ENCODE peak calls at places on chromosomes 4 and X, in seven cellular contexts. C is fibroblast of the aortic adventitia; R is iPS-NIHi11; F is NCI-H2081 treated with DMSO at 0.1 percent for 48 hours; N is endothelial cell; K is activated CD8-positive, alpha-beta memory T cell treated with anti-CD3 and anti-CD28 coated beads, Interleukin-2, amount 50 U/mL, for 4 hours; X is GM10248. Z is an unnamed sample.

GRCh38 chr4:184191267-184191666 is 26.4 kb downstream of the ENPP6 start:
- DNase-seq in X (no peak), K (no peak), F (no peak), N (no peak), R (no peak), C (no peak), Z (no peak)

GRCh38 chr4:168515222-168516011 is 18.6 kb downstream of the PALLD start:
- DNase-seq in X (no peak), N (no peak), K (no peak), C (peak), F (peak), R (no peak), Z (no peak)

GRCh38 chrX:19879181-19879580 is 8.2 kb downstream of the SH3KBP1 start:
- DNase-seq in R (no peak), F (no peak), X (no peak), C (no peak), K (no peak), N (no peak), Z (no peak)

GRCh38 chr4:128880662-128881061 is 71.2 kb downstream of the JADE1 start:
- DNase-seq in C (no peak), R (no peak), N (no peak), K (no peak), F (no peak), X (no peak), Z (no peak)

GRCh38 chrX:47900833-47901232 is 64.1 kb downstream of the ZNF81 start:
- DNase-seq in C (no peak), F (no peak), R (no peak), N (no peak), X (peak), K (no peak), Z (no peak)

GRCh38 chrX:51614353-51614752 is 4.4 kb downstream of the CENPVL3 start:
- DNase-seq in N (no peak), K (no peak), F (no peak), X (peak), C (peak), R (peak), Z (peak)

GRCh38 chrX:53732797-53733196 is 46.3 kb upstream of the HUWE1 start:
- DNase-seq in F (no peak), K (no peak), R (no peak), C (no peak), X (no peak), N (no peak), Z (no peak)

GRCh38 chr4:182277402-182277801 is 34.2 kb downstream of the TENM3 start:
- DNase-seq in C (no peak), N (no peak), K (no peak), R (no peak), X (no peak), F (no peak), Z (no peak)

GRCh38 chrX:123184858-123185251 is 777 bp downstream of the GRIA3 start:
- DNase-seq in X (peak), K (no peak), R (no peak), N (peak), F (no peak), C (peak), Z (no peak)

GRCh38 chrX:7047951-7048350 is 99.6 kb upstream of the STS start:
- DNase-seq in X (no peak), C (no peak), R (no peak), N (no peak), K (no peak), F (no peak), Z (no peak)

GRCh38 chr4:76067652-76068286 is 6.7 kb upstream of the ART3 start:
- DNase-seq in C (peak), F (no peak), R (peak), X (peak), N (peak), K (peak), Z (peak)

GRCh38 chr4:1240721-1241465 is 8.0 kb downstream of the CTBP1 start:
- DNase-seq in C (no peak), X (no peak), F (no peak), N (no peak), R (peak), K (peak), Z (no peak)

GRCh38 chrX:135973025-135973547 is 702 bp downstream of the MMGT1 start:
- DNase-seq in K (no peak), N (no peak), R (no peak), F (no peak), C (peak), X (no peak), Z (no peak)

GRCh38 chr4:53595204-53595603 is 3.9 kb upstream of the LNX1 start:
- DNase-seq in R (no peak), N (no peak), K (no peak), X (no peak), C (no peak), F (no peak), Z (no peak)

GRCh38 chrX:48711162-48711928 is 14.8 kb downstream of the SUV39H1 start:
- DNase-seq in K (no peak), N (no peak), F (no peak), X (no peak), C (no peak), R (no peak), Z (no peak)

GRCh38 chr4:56705870-56706400 is 24.8 kb upstream of the HOPX start:
- DNase-seq in C (no peak), X (no peak), N (no peak), F (no peak), R (no peak), K (no peak), Z (no peak)

GRCh38 chrX:2552621-2553297 is 52.0 kb upstream of the DHRSX start:
- DNase-seq in X (no peak), F (no peak), R (no peak), C (peak), K (no peak), N (no peak), Z (no peak)

GRCh38 chrX:15674514-15674898 is 9.9 kb upstream of the CLTRN start:
- DNase-seq in C (peak), N (peak), K (peak), R (peak), X (peak), F (no peak), Z (peak)

GRCh38 chr4:165767671-165768070 is 105.4 kb upstream of the TLL1 start:
- DNase-seq in N (no peak), F (no peak), C (no peak), R (no peak), X (no peak), K (no peak), Z (no peak)

GRCh38 chr4:147118523-147118922 is 172.9 kb upstream of the TTC29 start:
- DNase-seq in K (no peak), X (no peak), C (peak), F (no peak), R (no peak), N (no peak), Z (no peak)

GRCh38 chr4:184913356-184914143 is 87.8 kb upstream of the ACSL1 start:
- DNase-seq in K (no peak), R (no peak), N (no peak), C (no peak), X (no peak), F (no peak), Z (no peak)

GRCh38 chr4:146029939-146030710 is 91.5 kb upstream of the ZNF827 start:
- DNase-seq in F (no peak), R (peak), X (peak), K (no peak), C (no peak), N (no peak), Z (no peak)

GRCh38 chrX:71546879-71547278 is 14.0 kb downstream of the OGT start:
- DNase-seq in N (no peak), F (no peak), C (no peak), R (no peak), X (no peak), K (no peak), Z (no peak)

GRCh38 chr4:161419822-161420221 is 744.0 kb downstream of the FSTL5 start:
- DNase-seq in N (peak), X (no peak), F (peak), K (no peak), R (no peak), C (no peak), Z (no peak)

GRCh38 chr4:109049926-109050325 is 252.5 kb downstream of the COL25A1 start:
- DNase-seq in N (no peak), R (no peak), X (no peak), C (no peak), F (no peak), K (no peak), Z (no peak)

GRCh38 chr4:123876640-123877039 is 480.0 kb downstream of the SPRY1 start:
- DNase-seq in C (no peak), N (no peak), X (no peak), R (no peak), F (no peak), K (no peak), Z (no peak)

GRCh38 chrX:48695524-48695875 is 1.0 kb upstream of the SUV39H1 start:
- DNase-seq in X (no peak), F (no peak), K (no peak), C (no peak), N (no peak), R (no peak), Z (no peak)

GRCh38 chrX:136759968-136760367 is 20.8 kb downstream of the ARHGEF6 start:
- DNase-seq in C (no peak), N (no peak), K (no peak), X (no peak), F (no peak), R (peak), Z (peak)

GRCh38 chr4:111512081-111512774 is 633.0 kb upstream of the FAM241A start:
- DNase-seq in R (no peak), N (no peak), F (no peak), X (no peak), C (peak), K (no peak), Z (no peak)

GRCh38 chr4:81606796-81607550 is 135.3 kb upstream of the RASGEF1B start:
- DNase-seq in N (no peak), K (no peak), X (no peak), C (peak), R (peak), F (no peak), Z (no peak)

GRCh38 chr4:1345905-1346780 is 865 bp upstream of the UVSSA start:
- DNase-seq in F (no peak), N (peak), R (peak), X (peak), C (peak), K (peak), Z (peak)

GRCh38 chrX:133412665-133413064 is 2.6 kb downstream of the GPC4 start:
- DNase-seq in C (no peak), F (no peak), N (no peak), R (no peak), K (no peak), X (no peak), Z (no peak)

GRCh38 chr4:88158360-88159136 is at the start of gene ABCG2:
- DNase-seq in N (peak), X (peak), C (peak), F (no peak), K (peak), R (peak), Z (peak)

GRCh38 chr4:126738926-126739325 is 893.8 kb upstream of the INTU start:
- DNase-seq in N (no peak), K (no peak), C (no peak), X (no peak), F (no peak), R (no peak), Z (no peak)

GRCh38 chr4:24476209-24476781 is 108.1 kb downstream of the DHX15 start:
- DNase-seq in N (no peak), R (peak), K (no peak), X (peak), F (no peak), C (peak), Z (no peak)

GRCh38 chr4:76305033-76305687 is 1.4 kb upstream of the STBD1 start:
- DNase-seq in C (no peak), X (no peak), R (no peak), K (no peak), N (no peak), F (no peak), Z (no peak)

GRCh38 chr4:112847781-112848180 is 201.7 kb upstream of the ANK2 start:
- DNase-seq in X (no peak), R (no peak), C (no peak), F (no peak), K (no peak), N (no peak), Z (no peak)

GRCh38 chr4:185637162-185637875 is 102.0 kb upstream of the PDLIM3 start:
- DNase-seq in C (no peak), K (no peak), X (no peak), F (no peak), N (no peak), R (no peak), Z (no peak)

Z was measured in NT2/D1.